ENCODE peak calls at places on chromosomes 4 and X, in eight cellular contexts. One of them, this sample, is unnamed.

GRCh38 chr4:25863347-25863784 is 578 bp upstream of the SEL1L3 start:
- DNase-seq in lower leg skin: no peak
- DNase-seq in heart right ventricle: no peak
- DNase-seq in CD4-positive, alpha-beta T cell: no peak
- DNase-seq in cardiac fibroblast: no peak
- DNase-seq in GM13977: peak; percentile 49
- DNase-seq in adrenal gland: no peak
- DNase-seq in neural crest cell: no peak
- DNase-seq in this sample: no peak

GRCh38 chr4:69196209-69196965 is 18.2 kb downstream of the UGT2B11 start:
- DNase-seq in neural crest cell: no peak
- DNase-seq in cardiac fibroblast: no peak
- DNase-seq in GM13977: no peak
- DNase-seq in heart right ventricle: no peak
- DNase-seq in lower leg skin: no peak
- DNase-seq in adrenal gland: no peak
- DNase-seq in CD4-positive, alpha-beta T cell: no peak
- DNase-seq in this sample: no peak

GRCh38 chr4:76589402-76589801 is 154.4 kb downstream of the SHROOM3 start:
- DNase-seq in cardiac fibroblast: peak; percentile 62
- DNase-seq in heart right ventricle: no peak
- DNase-seq in GM13977: no peak
- DNase-seq in CD4-positive, alpha-beta T cell: no peak
- DNase-seq in neural crest cell: no peak
- DNase-seq in adrenal gland: no peak
- DNase-seq in lower leg skin: no peak
- DNase-seq in this sample: no peak

GRCh38 chr4:116070283-116070682 is 956.9 kb upstream of the NDST4 start:
- DNase-seq in GM13977: no peak
- DNase-seq in CD4-positive, alpha-beta T cell: no peak
- DNase-seq in adrenal gland: no peak
- DNase-seq in cardiac fibroblast: no peak
- DNase-seq in lower leg skin: no peak
- DNase-seq in heart right ventricle: no peak
- DNase-seq in neural crest cell: no peak
- DNase-seq in this sample: no peak

GRCh38 chr4:99945718-99946345 is 586 bp downstream of the DNAJB14 start:
- DNase-seq in heart right ventricle: peak; percentile 20
- DNase-seq in neural crest cell: no peak
- DNase-seq in adrenal gland: no peak
- DNase-seq in GM13977: peak; percentile 26
- DNase-seq in CD4-positive, alpha-beta T cell: no peak
- DNase-seq in lower leg skin: no peak
- DNase-seq in cardiac fibroblast: peak; percentile 39
- DNase-seq in this sample: no peak

GRCh38 chr4:86685401-86685800 is 91.3 kb downstream of the PTPN13 start:
- DNase-seq in neural crest cell: no peak
- DNase-seq in GM13977: no peak
- DNase-seq in heart right ventricle: no peak
- DNase-seq in CD4-positive, alpha-beta T cell: no peak
- DNase-seq in adrenal gland: no peak
- DNase-seq in cardiac fibroblast: peak; percentile 86
- DNase-seq in lower leg skin: no peak
- DNase-seq in this sample: no peak

GRCh38 chr4:1012031-1012739 is 759 bp downstream of the FGFRL1 start:
- DNase-seq in CD4-positive, alpha-beta T cell: peak; percentile 11
- DNase-seq in lower leg skin: no peak
- DNase-seq in GM13977: no peak
- DNase-seq in heart right ventricle: no peak
- DNase-seq in cardiac fibroblast: no peak
- DNase-seq in neural crest cell: no peak
- DNase-seq in adrenal gland: peak; percentile 78
- DNase-seq in this sample: no peak

GRCh38 chr4:95051689-95052026 is 293.9 kb downstream of the BMPR1B start:
- DNase-seq in cardiac fibroblast: no peak
- DNase-seq in GM13977: no peak
- DNase-seq in lower leg skin: no peak
- DNase-seq in CD4-positive, alpha-beta T cell: no peak
- DNase-seq in adrenal gland: no peak
- DNase-seq in neural crest cell: no peak
- DNase-seq in heart right ventricle: no peak
- DNase-seq in this sample: no peak

GRCh38 chr4:113474017-113474416 is 287.5 kb downstream of the CAMK2D start:
- DNase-seq in lower leg skin: no peak
- DNase-seq in GM13977: no peak
- DNase-seq in adrenal gland: no peak
- DNase-seq in heart right ventricle: no peak
- DNase-seq in neural crest cell: no peak
- DNase-seq in cardiac fibroblast: peak; percentile 97
- DNase-seq in CD4-positive, alpha-beta T cell: no peak
- DNase-seq in this sample: no peak

GRCh38 chrX:45598841-45599240 is 398.2 kb upstream of the DIPK2B start:
- DNase-seq in heart right ventricle: no peak
- DNase-seq in lower leg skin: no peak
- DNase-seq in cardiac fibroblast: peak; percentile 57
- DNase-seq in GM13977: no peak
- DNase-seq in adrenal gland: no peak
- DNase-seq in neural crest cell: no peak
- DNase-seq in CD4-positive, alpha-beta T cell: no peak
- DNase-seq in this sample: no peak

GRCh38 chr4:1200425-1201035 is 28.1 kb upstream of the SPON2 start:
- DNase-seq in CD4-positive, alpha-beta T cell: no peak
- DNase-seq in adrenal gland: peak; percentile 61
- DNase-seq in heart right ventricle: peak; percentile 38
- DNase-seq in lower leg skin: peak; percentile 88
- DNase-seq in neural crest cell: no peak
- DNase-seq in cardiac fibroblast: peak; percentile 88
- DNase-seq in GM13977: no peak
- DNase-seq in this sample: peak; percentile 41

GRCh38 chr4:2058264-2059033 is 678 bp upstream of the NAT8L start:
- DNase-seq in adrenal gland: no peak
- DNase-seq in heart right ventricle: no peak
- DNase-seq in GM13977: peak; percentile 69
- DNase-seq in cardiac fibroblast: no peak
- DNase-seq in CD4-positive, alpha-beta T cell: no peak
- DNase-seq in neural crest cell: peak; percentile 28
- DNase-seq in lower leg skin: no peak
- DNase-seq in this sample: no peak

GRCh38 chrX:43467608-43468234 is 188.4 kb upstream of the MAOA start:
- DNase-seq in GM13977: no peak
- DNase-seq in heart right ventricle: no peak
- DNase-seq in cardiac fibroblast: no peak
- DNase-seq in lower leg skin: no peak
- DNase-seq in CD4-positive, alpha-beta T cell: no peak
- DNase-seq in neural crest cell: no peak
- DNase-seq in adrenal gland: no peak
- DNase-seq in this sample: no peak

GRCh38 chrX:23434356-23434884 is 99.8 kb downstream of the PTCHD1 start:
- DNase-seq in CD4-positive, alpha-beta T cell: no peak
- DNase-seq in adrenal gland: peak; percentile 69
- DNase-seq in neural crest cell: no peak
- DNase-seq in GM13977: no peak
- DNase-seq in cardiac fibroblast: peak; percentile 64
- DNase-seq in lower leg skin: peak; percentile 90
- DNase-seq in heart right ventricle: peak; percentile 63
- DNase-seq in this sample: no peak

GRCh38 chr4:153345011-153345981 is 808 bp downstream of the MND1 start:
- DNase-seq in cardiac fibroblast: peak; percentile 66
- DNase-seq in GM13977: peak; percentile 56
- DNase-seq in CD4-positive, alpha-beta T cell: peak; percentile 32
- DNase-seq in neural crest cell: peak; percentile 12
- DNase-seq in lower leg skin: no peak
- DNase-seq in adrenal gland: peak; percentile 60
- DNase-seq in heart right ventricle: peak; percentile 18
- DNase-seq in this sample: no peak

GRCh38 chr4:39043058-39043696 is 11.0 kb upstream of the TMEM156 start:
- DNase-seq in CD4-positive, alpha-beta T cell: no peak
- DNase-seq in lower leg skin: no peak
- DNase-seq in GM13977: no peak
- DNase-seq in adrenal gland: no peak
- DNase-seq in cardiac fibroblast: peak; percentile 74
- DNase-seq in neural crest cell: no peak
- DNase-seq in heart right ventricle: no peak
- DNase-seq in this sample: no peak

GRCh38 chrX:43676960-43677582 is 21.0 kb downstream of the MAOA start:
- DNase-seq in heart right ventricle: peak; percentile 11
- DNase-seq in cardiac fibroblast: peak; percentile 55
- DNase-seq in GM13977: no peak
- DNase-seq in CD4-positive, alpha-beta T cell: no peak
- DNase-seq in adrenal gland: no peak
- DNase-seq in lower leg skin: no peak
- DNase-seq in neural crest cell: no peak
- DNase-seq in this sample: no peak

DNA sequence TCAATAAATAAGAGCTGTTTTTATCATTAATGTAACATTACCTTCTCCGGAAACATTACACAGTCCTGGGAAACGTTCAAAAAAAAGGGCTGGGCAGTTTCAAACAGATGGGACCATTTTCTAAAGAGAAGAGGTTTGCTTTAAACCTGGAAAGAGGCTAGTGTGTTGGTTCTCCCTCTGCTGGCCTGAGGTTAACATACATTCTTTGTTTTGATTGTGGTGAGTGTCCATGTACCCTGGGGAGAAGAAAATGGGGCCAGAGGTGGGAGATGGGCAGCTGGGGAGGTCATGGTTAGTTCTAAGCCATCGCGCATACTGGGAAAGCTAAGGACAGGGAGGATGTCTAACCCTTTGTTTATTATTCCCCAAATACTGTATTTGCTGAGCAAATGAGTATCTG is 194.7 kb downstream of the CPEB2 start:
- DNase-seq in lower leg skin: no peak
- DNase-seq in neural crest cell: peak; percentile 4
- DNase-seq in adrenal gland: no peak
- DNase-seq in CD4-positive, alpha-beta T cell: no peak
- DNase-seq in heart right ventricle: peak; percentile 10
- DNase-seq in cardiac fibroblast: peak; percentile 72
- DNase-seq in GM13977: no peak
- DNase-seq in this sample: no peak
- TF ChIP-seq CTCF in lower leg skin: no peak
- TF ChIP-seq CTCF in neural crest cell: peak; percentile 54
- TF ChIP-seq CTCF in adrenal gland: peak; percentile 14
- TF ChIP-seq CTCF in CD4-positive, alpha-beta T cell: no peak
- TF ChIP-seq CTCF in heart right ventricle: peak; percentile 10
- TF ChIP-seq CTCF in cardiac fibroblast: peak; percentile 53
- TF ChIP-seq CTCF in GM13977: peak; percentile 5
- TF ChIP-seq CTCF in this sample: no peak

GRCh38 chr4:103634236-103634635 is 85.5 kb downstream of the TACR3 start:
- DNase-seq in GM13977: no peak
- DNase-seq in CD4-positive, alpha-beta T cell: no peak
- DNase-seq in heart right ventricle: no peak
- DNase-seq in neural crest cell: no peak
- DNase-seq in cardiac fibroblast: no peak
- DNase-seq in lower leg skin: no peak
- DNase-seq in adrenal gland: no peak
- DNase-seq in this sample: no peak
- TF ChIP-seq CTCF in GM13977: no peak
- TF ChIP-seq CTCF in CD4-positive, alpha-beta T cell: no peak
- TF ChIP-seq CTCF in heart right ventricle: no peak
- TF ChIP-seq CTCF in neural crest cell: no peak
- TF ChIP-seq CTCF in cardiac fibroblast: no peak
- TF ChIP-seq CTCF in lower leg skin: no peak
- TF ChIP-seq CTCF in adrenal gland: no peak
- TF ChIP-seq CTCF in this sample: no peak

DNA sequence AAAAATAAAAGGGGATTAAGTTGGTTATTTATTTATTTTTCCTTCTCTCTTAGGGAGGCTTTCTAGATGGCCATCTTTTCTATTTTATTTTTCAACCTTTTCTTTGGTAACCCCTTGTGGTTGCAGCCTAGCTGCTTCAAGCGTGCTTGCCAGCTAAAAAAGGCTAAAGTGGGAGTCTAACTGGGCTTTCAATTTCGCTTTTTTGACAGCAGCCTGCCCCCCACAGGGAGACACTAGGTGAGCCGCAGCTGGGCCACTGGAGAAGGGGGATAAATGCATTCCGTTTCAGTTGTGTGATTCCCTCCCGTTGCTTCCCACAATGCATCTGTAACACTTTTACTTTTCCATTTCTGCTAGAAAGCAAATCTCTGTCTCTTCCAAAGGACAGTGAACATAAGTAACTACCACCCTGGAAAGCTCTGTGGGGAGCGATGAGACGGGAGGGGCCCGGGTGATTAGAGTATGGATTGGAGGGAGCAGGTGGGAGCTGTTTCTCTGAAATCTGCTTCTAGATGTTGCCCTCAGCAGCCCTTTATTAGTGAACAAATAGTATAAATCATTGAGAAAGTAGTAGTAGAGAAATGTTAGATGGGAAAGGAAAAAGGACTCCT is 86.2 kb upstream of the RAPGEF2 start:
- DNase-seq in heart right ventricle: no peak
- DNase-seq in lower leg skin: no peak
- DNase-seq in neural crest cell: peak; percentile 1
- DNase-seq in cardiac fibroblast: peak; percentile 6
- DNase-seq in GM13977: peak; percentile 53
- DNase-seq in adrenal gland: no peak
- DNase-seq in CD4-positive, alpha-beta T cell: no peak
- DNase-seq in this sample: no peak
- TF ChIP-seq CTCF in heart right ventricle: no peak
- TF ChIP-seq CTCF in lower leg skin: no peak
- TF ChIP-seq CTCF in neural crest cell: no peak
- TF ChIP-seq CTCF in cardiac fibroblast: no peak
- TF ChIP-seq CTCF in GM13977: peak; percentile 63
- TF ChIP-seq CTCF in adrenal gland: no peak
- TF ChIP-seq CTCF in CD4-positive, alpha-beta T cell: no peak
- TF ChIP-seq CTCF in this sample: no peak

GRCh38 chr4:96912731-96913130 is 1072.8 kb downstream of the PDHA2 start:
- DNase-seq in neural crest cell: no peak
- DNase-seq in CD4-positive, alpha-beta T cell: no peak
- DNase-seq in GM13977: no peak
- DNase-seq in lower leg skin: no peak
- DNase-seq in heart right ventricle: no peak
- DNase-seq in cardiac fibroblast: no peak
- DNase-seq in adrenal gland: no peak
- DNase-seq in this sample: no peak
- TF ChIP-seq CTCF in neural crest cell: no peak
- TF ChIP-seq CTCF in CD4-positive, alpha-beta T cell: no peak
- TF ChIP-seq CTCF in GM13977: no peak
- TF ChIP-seq CTCF in lower leg skin: no peak
- TF ChIP-seq CTCF in heart right ventricle: no peak
- TF ChIP-seq CTCF in cardiac fibroblast: no peak
- TF ChIP-seq CTCF in adrenal gland: no peak
- TF ChIP-seq CTCF in this sample: no peak

DNA sequence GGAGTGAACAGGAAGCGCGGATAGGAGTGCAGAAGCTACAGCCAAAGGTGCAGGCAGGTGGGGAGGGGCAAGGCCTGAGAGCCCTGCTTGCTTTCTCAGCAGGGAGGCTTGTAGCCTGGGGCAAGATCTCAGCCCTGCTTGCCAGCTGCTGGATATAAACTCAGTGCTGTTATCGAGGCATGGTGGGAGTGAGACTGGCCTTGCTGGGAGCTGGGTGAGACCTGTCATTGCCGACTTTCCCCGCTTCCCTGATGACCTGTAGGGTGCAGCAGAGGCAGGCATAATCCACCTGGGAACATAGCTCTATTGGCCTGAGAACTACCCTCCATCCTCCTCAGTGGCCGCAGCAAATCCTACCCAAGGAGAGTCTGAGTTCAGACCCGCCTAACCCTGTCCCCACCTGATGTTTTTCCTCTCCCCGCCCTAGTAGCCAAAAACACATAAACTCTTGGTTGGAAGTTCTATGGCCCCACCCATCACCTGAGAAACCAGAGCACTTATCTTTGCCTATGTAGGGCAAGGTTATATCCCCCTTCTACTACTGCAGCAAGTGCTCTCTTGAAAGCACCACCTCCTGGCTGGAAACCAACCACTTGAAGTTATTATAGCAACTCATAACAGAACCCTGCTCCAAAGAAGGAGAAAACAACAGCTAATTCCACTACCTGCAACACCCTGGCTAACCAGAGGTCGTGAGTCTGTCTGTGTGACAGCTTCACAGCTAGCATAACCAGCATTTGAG is 80.7 kb downstream of the FHIP1A start:
- DNase-seq in GM13977: no peak
- DNase-seq in lower leg skin: no peak
- DNase-seq in neural crest cell: no peak
- DNase-seq in cardiac fibroblast: no peak
- DNase-seq in heart right ventricle: no peak
- DNase-seq in CD4-positive, alpha-beta T cell: no peak
- DNase-seq in adrenal gland: no peak
- DNase-seq in this sample: no peak
- TF ChIP-seq CTCF in GM13977: no peak
- TF ChIP-seq CTCF in lower leg skin: no peak
- TF ChIP-seq CTCF in neural crest cell: no peak
- TF ChIP-seq CTCF in cardiac fibroblast: no peak
- TF ChIP-seq CTCF in heart right ventricle: no peak
- TF ChIP-seq CTCF in CD4-positive, alpha-beta T cell: no peak
- TF ChIP-seq CTCF in adrenal gland: no peak
- TF ChIP-seq CTCF in this sample: no peak